ENCODE peak calls at places on chromosome 21, in eight cellular contexts. One of them, this sample, is unnamed.

GRCh38 chr21:38434913-38435533 is 63.3 kb downstream of the ERG start:
- DNase-seq in stimulated activated CD4-positive, alpha-beta T cell treated with anti-CD3 and anti-CD28 coated beads, Interleukin-2, amount 100 ng/mL, for 24 hours: no peak
- DNase-seq in posterior cingulate gyrus: no peak
- DNase-seq in MCF 10A: peak; percentile 45
- DNase-seq in A549: peak; percentile 8
- DNase-seq in HAP-1: no peak
- DNase-seq in activated CD8-positive, alpha-beta T cell treated with anti-CD3 and anti-CD28 coated beads for 36 hours: no peak
- DNase-seq in nephron progenitor cell: no peak
- DNase-seq in this sample: peak; percentile 75

GRCh38 chr21:38223893-38224540 is 32.8 kb upstream of the KCNJ15 start:
- DNase-seq in activated CD8-positive, alpha-beta T cell treated with anti-CD3 and anti-CD28 coated beads for 36 hours: peak; percentile 31
- DNase-seq in stimulated activated CD4-positive, alpha-beta T cell treated with anti-CD3 and anti-CD28 coated beads, Interleukin-2, amount 100 ng/mL, for 24 hours: peak; percentile 6
- DNase-seq in MCF 10A: peak; percentile 46
- DNase-seq in HAP-1: no peak
- DNase-seq in posterior cingulate gyrus: no peak
- DNase-seq in A549: no peak
- DNase-seq in nephron progenitor cell: peak; percentile 20
- DNase-seq in this sample: peak; percentile 37

GRCh38 chr21:39523398-39523797 is 71.6 kb downstream of the SH3BGR start:
- DNase-seq in posterior cingulate gyrus: no peak
- DNase-seq in A549: no peak
- DNase-seq in stimulated activated CD4-positive, alpha-beta T cell treated with anti-CD3 and anti-CD28 coated beads, Interleukin-2, amount 100 ng/mL, for 24 hours: no peak
- DNase-seq in activated CD8-positive, alpha-beta T cell treated with anti-CD3 and anti-CD28 coated beads for 36 hours: no peak
- DNase-seq in HAP-1: no peak
- DNase-seq in nephron progenitor cell: no peak
- DNase-seq in MCF 10A: peak; percentile 60
- DNase-seq in this sample: no peak

GRCh38 chr21:43859747-43860214 is 5.2 kb upstream of the AGPAT3 start:
- DNase-seq in nephron progenitor cell: no peak
- DNase-seq in posterior cingulate gyrus: no peak
- DNase-seq in A549: no peak
- DNase-seq in HAP-1: no peak
- DNase-seq in activated CD8-positive, alpha-beta T cell treated with anti-CD3 and anti-CD28 coated beads for 36 hours: no peak
- DNase-seq in MCF 10A: no peak
- DNase-seq in stimulated activated CD4-positive, alpha-beta T cell treated with anti-CD3 and anti-CD28 coated beads, Interleukin-2, amount 100 ng/mL, for 24 hours: no peak
- DNase-seq in this sample: no peak

GRCh38 chr21:33386222-33386784 is 16.9 kb upstream of the IFNGR2 start:
- DNase-seq in activated CD8-positive, alpha-beta T cell treated with anti-CD3 and anti-CD28 coated beads for 36 hours: no peak
- DNase-seq in A549: no peak
- DNase-seq in nephron progenitor cell: no peak
- DNase-seq in posterior cingulate gyrus: no peak
- DNase-seq in MCF 10A: no peak
- DNase-seq in HAP-1: peak; percentile 35
- DNase-seq in stimulated activated CD4-positive, alpha-beta T cell treated with anti-CD3 and anti-CD28 coated beads, Interleukin-2, amount 100 ng/mL, for 24 hours: no peak
- DNase-seq in this sample: no peak

GRCh38 chr21:28579986-28580550 is 412.6 kb downstream of the LTN1 start:
- DNase-seq in nephron progenitor cell: peak; percentile 5
- DNase-seq in activated CD8-positive, alpha-beta T cell treated with anti-CD3 and anti-CD28 coated beads for 36 hours: no peak
- DNase-seq in stimulated activated CD4-positive, alpha-beta T cell treated with anti-CD3 and anti-CD28 coated beads, Interleukin-2, amount 100 ng/mL, for 24 hours: no peak
- DNase-seq in A549: no peak
- DNase-seq in posterior cingulate gyrus: no peak
- DNase-seq in HAP-1: no peak
- DNase-seq in MCF 10A: no peak
- DNase-seq in this sample: no peak

GRCh38 chr21:43279578-43279894 is 110.7 kb downstream of the CRYAA start:
- DNase-seq in posterior cingulate gyrus: no peak
- DNase-seq in activated CD8-positive, alpha-beta T cell treated with anti-CD3 and anti-CD28 coated beads for 36 hours: no peak
- DNase-seq in MCF 10A: no peak
- DNase-seq in stimulated activated CD4-positive, alpha-beta T cell treated with anti-CD3 and anti-CD28 coated beads, Interleukin-2, amount 100 ng/mL, for 24 hours: no peak
- DNase-seq in nephron progenitor cell: no peak
- DNase-seq in HAP-1: no peak
- DNase-seq in A549: no peak
- DNase-seq in this sample: no peak

GRCh38 chr21:26587621-26588260 is 14.7 kb upstream of the CYYR1 start:
- DNase-seq in posterior cingulate gyrus: no peak
- DNase-seq in activated CD8-positive, alpha-beta T cell treated with anti-CD3 and anti-CD28 coated beads for 36 hours: no peak
- DNase-seq in stimulated activated CD4-positive, alpha-beta T cell treated with anti-CD3 and anti-CD28 coated beads, Interleukin-2, amount 100 ng/mL, for 24 hours: no peak
- DNase-seq in nephron progenitor cell: no peak
- DNase-seq in HAP-1: no peak
- DNase-seq in A549: peak; percentile 31
- DNase-seq in MCF 10A: peak; percentile 81
- DNase-seq in this sample: peak; percentile 5

GRCh38 chr21:27571706-27572105 is 604.8 kb upstream of the ADAMTS5 start:
- DNase-seq in HAP-1: no peak
- DNase-seq in activated CD8-positive, alpha-beta T cell treated with anti-CD3 and anti-CD28 coated beads for 36 hours: no peak
- DNase-seq in stimulated activated CD4-positive, alpha-beta T cell treated with anti-CD3 and anti-CD28 coated beads, Interleukin-2, amount 100 ng/mL, for 24 hours: no peak
- DNase-seq in MCF 10A: peak; percentile 42
- DNase-seq in posterior cingulate gyrus: no peak
- DNase-seq in A549: no peak
- DNase-seq in nephron progenitor cell: no peak
- DNase-seq in this sample: peak; percentile 93

GRCh38 chr21:26389971-26390641 is 183.0 kb downstream of the CYYR1 start:
- DNase-seq in activated CD8-positive, alpha-beta T cell treated with anti-CD3 and anti-CD28 coated beads for 36 hours: no peak
- DNase-seq in stimulated activated CD4-positive, alpha-beta T cell treated with anti-CD3 and anti-CD28 coated beads, Interleukin-2, amount 100 ng/mL, for 24 hours: no peak
- DNase-seq in MCF 10A: peak; percentile 75
- DNase-seq in A549: peak; percentile 10
- DNase-seq in posterior cingulate gyrus: no peak
- DNase-seq in HAP-1: no peak
- DNase-seq in nephron progenitor cell: no peak
- DNase-seq in this sample: peak; percentile 100